ENCODE peak calls at places on chromosomes 3 and 15, in nine cellular contexts. V is NCI-H1105 treated with DMSO at 0.1 percent for 48 hours, K is HAP-1, E is sigmoid colon, H is Peyer's patch, Z is GM19239, C is GM04503, Q is RWPE1, N is GM04504. D is an unnamed sample.

GRCh38 chr3:54547051-54547450 is 380.8 kb downstream of the LRTM1 start:
- DNase-seq in Q (no peak), C (no peak), V (no peak), H (no peak), K (no peak), N (no peak), E (no peak), Z (no peak), D (no peak)

GRCh38 chr3:77825045-77825827 is 785.3 kb downstream of the ROBO2 start:
- DNase-seq in N (peak), H (peak), V (no peak), Q (peak), K (no peak), C (peak), Z (no peak), E (no peak), D (no peak)

GRCh38 chr15:70492240-70493177 is 270.8 kb downstream of the UACA start:
- DNase-seq in Q (peak), K (no peak), C (peak), N (peak), V (no peak), E (no peak), H (peak), Z (no peak), D (no peak)

GRCh38 chr3:182925330-182925943 is 54.9 kb downstream of the DCUN1D1 start:
- DNase-seq in V (peak), C (peak), K (no peak), E (no peak), N (peak), Z (peak), Q (peak), H (no peak), D (no peak)

GRCh38 chr15:44489464-44489863 is 47.5 kb upstream of the EIF3J start:
- DNase-seq in Z (no peak), E (no peak), V (no peak), N (peak), Q (peak), C (peak), K (no peak), H (no peak), D (no peak)

GRCh38 chr3:77420316-77420715 is 380.4 kb downstream of the ROBO2 start:
- DNase-seq in K (no peak), N (no peak), Z (no peak), Q (no peak), E (no peak), V (peak), H (no peak), C (no peak), D (no peak)

GRCh38 chr3:150449169-150449721 is 41.1 kb downstream of the TSC22D2 start:
- DNase-seq in Z (no peak), H (no peak), Q (peak), K (no peak), V (no peak), E (no peak), N (peak), C (peak), D (no peak)

GRCh38 chr3:141349711-141350110 is 18.6 kb upstream of the ZBTB38 start:
- DNase-seq in N (no peak), E (no peak), C (no peak), K (no peak), H (no peak), Q (no peak), V (no peak), Z (no peak), D (no peak)

GRCh38 chr15:80459380-80459779 is 55.2 kb downstream of the ARNT2 start:
- DNase-seq in N (no peak), H (no peak), Q (no peak), V (no peak), E (no peak), K (no peak), C (no peak), Z (no peak), D (no peak)

GRCh38 chr15:31366169-31366734 is 39.6 kb downstream of the KLF13 start:
- DNase-seq in N (no peak), Q (no peak), V (no peak), H (peak), E (peak), Z (no peak), K (peak), C (no peak), D (peak)

GRCh38 chr3:39137991-39138803 is 15.2 kb downstream of the CSRNP1 start:
- DNase-seq in E (peak), Z (no peak), V (no peak), N (no peak), K (no peak), Q (no peak), C (no peak), H (peak), D (no peak)

GRCh38 chr3:89165636-89166312 is 58.4 kb downstream of the EPHA3 start:
- DNase-seq in V (no peak), K (peak), E (no peak), N (no peak), Z (no peak), C (no peak), H (no peak), Q (no peak), D (peak)

GRCh38 chr3:101615525-101615924 is 41.5 kb downstream of the PCNP start:
- DNase-seq in K (no peak), H (no peak), V (no peak), Q (no peak), Z (no peak), C (no peak), N (no peak), E (no peak), D (no peak)

GRCh38 chr3:114363554-114364202 is 69.8 kb downstream of the TIGIT start:
- DNase-seq in Z (no peak), H (no peak), K (no peak), E (no peak), Q (no peak), V (no peak), N (peak), C (peak), D (no peak)

GRCh38 chr3:194110483-194110882 is 25.5 kb upstream of the HES1 start:
- DNase-seq in K (no peak), Z (no peak), E (no peak), C (no peak), N (no peak), H (no peak), V (no peak), Q (no peak), D (no peak)

GRCh38 chr3:141646760-141647561 is 91.1 kb upstream of the RNF7 start:
- DNase-seq in Z (no peak), N (no peak), C (no peak), V (peak), K (peak), H (peak), E (no peak), Q (peak), D (peak)

GRCh38 chr3:38120690-38121450 is 16.1 kb downstream of the ACAA1 start:
- DNase-seq in K (no peak), N (no peak), H (peak), Q (no peak), Z (no peak), V (no peak), C (no peak), E (peak), D (peak)

GRCh38 chr3:2517479-2518188 is 419.0 kb downstream of the CNTN4 start:
- DNase-seq in H (peak), Q (no peak), Z (no peak), K (no peak), N (no peak), V (no peak), C (no peak), E (no peak), D (no peak)

GRCh38 chr3:175346573-175347356 is 487.6 kb downstream of the NAALADL2 start:
- DNase-seq in V (peak), Z (no peak), N (peak), E (peak), K (no peak), C (peak), H (peak), Q (peak), D (no peak)

GRCh38 chr15:66860844-66861243 is 158.8 kb downstream of the SMAD6 start:
- DNase-seq in C (no peak), K (no peak), N (no peak), V (no peak), E (peak), Q (no peak), H (peak), Z (no peak), D (no peak)

GRCh38 chr3:66520716-66521115 is 19.9 kb upstream of the LRIG1 start:
- DNase-seq in Z (no peak), H (no peak), V (no peak), Q (no peak), K (peak), C (no peak), E (no peak), N (no peak), D (no peak)

GRCh38 chr15:57283774-57284508 is 92.4 kb upstream of the CGNL1 start:
- DNase-seq in N (no peak), Q (no peak), E (no peak), C (no peak), H (no peak), V (no peak), K (no peak), Z (no peak), D (no peak)

GRCh38 chr3:127448671-127449070 is 141.9 kb downstream of the TPRA1 start:
- DNase-seq in Z (no peak), H (peak), E (no peak), K (no peak), N (no peak), Q (no peak), C (no peak), V (no peak), D (no peak)

GRCh38 chr3:14689247-14689980 is 14.5 kb downstream of the C3orf20 start:
- DNase-seq in K (no peak), E (no peak), N (no peak), Z (no peak), Q (no peak), V (no peak), C (no peak), H (no peak), D (no peak)

GRCh38 chr3:87084868-87085267 is 93.9 kb upstream of the VGLL3 start:
- DNase-seq in V (no peak), N (no peak), E (no peak), K (no peak), H (no peak), Q (no peak), Z (no peak), C (no peak), D (no peak)

GRCh38 chr15:82960766-82961165 is 8.2 kb upstream of the HOMER2 start:
- DNase-seq in Q (no peak), H (no peak), C (no peak), N (no peak), Z (no peak), V (no peak), K (no peak), E (no peak), D (no peak)

GRCh38 chr3:98021821-98022220 is 13.3 kb downstream of the GABRR3 start:
- DNase-seq in C (no peak), K (peak), N (peak), Q (peak), Z (no peak), V (peak), H (no peak), E (no peak), D (no peak)

GRCh38 chr3:156211583-156211982 is 91.2 kb downstream of the KCNAB1 start:
- DNase-seq in N (no peak), C (no peak), K (no peak), V (no peak), Z (no peak), H (no peak), E (no peak), Q (peak), D (no peak)